ENCODE peak calls at places on chromosomes 3 and 15, in seven cellular contexts. X is dorsolateral prefrontal cortex; F is activated T-helper 1 cell treated with anti-CD3 and anti-CD28 coated beads, Interleukin-12 subunit alpha, Interleukin-12 subunit beta, Interleukin-2, Interleukin-4 antibody, amounts not matched to agents 30 ng/mL and 10 ng/mL and 1 ng/mL, durations not matched to agents 14 hours and 24 hours and 36 hours; T is ACHN; L is AG08396; J is SK-N-SH; R is Caki2. W is an unnamed sample.

GRCh38 chr3:46629571-46630517 is 17.5 kb downstream of the FAM240A start:
- DNase-seq in T (peak; percentile 78), J (peak; percentile 50), F (peak; percentile 68), R (peak; percentile 22), L (peak; percentile 87), X (peak; percentile 58), W (peak; percentile 75)

GRCh38 chr3:116340680-116341216 is 104.5 kb downstream of the LSAMP start:
- DNase-seq in R (no peak), T (no peak), F (no peak), X (no peak), J (peak; percentile 26), L (no peak), W (no peak)

GRCh38 chr3:95721938-95722337 is 1092.5 kb upstream of the EPHA6 start:
- DNase-seq in L (no peak), X (no peak), R (peak; percentile 88), J (no peak), T (peak; percentile 94), F (no peak), W (no peak)

GRCh38 chr3:86923071-86923476 is 67.9 kb downstream of the VGLL3 start:
- DNase-seq in R (no peak), X (no peak), J (no peak), T (no peak), F (no peak), L (peak; percentile 45), W (no peak)

GRCh38 chr3:195587824-195588223 is 4.1 kb upstream of the APOD start:
- DNase-seq in L (no peak), J (no peak), F (no peak), X (no peak), R (no peak), T (no peak), W (no peak)

GRCh38 chr3:187360523-187361060 is 7.6 kb upstream of the RTP4 start:
- DNase-seq in T (no peak), L (no peak), F (no peak), R (no peak), X (no peak), J (no peak), W (no peak)

GRCh38 chr3:43769097-43769470 is 78.3 kb downstream of the ABHD5 start:
- DNase-seq in X (no peak), L (no peak), T (no peak), R (no peak), F (no peak), J (no peak), W (no peak)

GRCh38 chr3:129230311-129231019 is 18.9 kb upstream of the COPG1 start:
- DNase-seq in F (peak; percentile 35), J (no peak), X (no peak), L (peak; percentile 48), T (peak; percentile 54), R (peak; percentile 71), W (peak; percentile 64)

GRCh38 chr15:32855942-32856341 is 138.1 kb downstream of the GREM1 start:
- DNase-seq in T (peak; percentile 87), J (no peak), F (no peak), R (peak; percentile 86), L (peak; percentile 64), X (no peak), W (no peak)

GRCh38 chr3:23669541-23670255 is 136.1 kb upstream of the UBE2E1 start:
- DNase-seq in T (no peak), F (no peak), J (no peak), R (no peak), L (no peak), X (no peak), W (no peak)

GRCh38 chr15:73924258-73924921 is 1.9 kb upstream of the LOXL1 start:
- DNase-seq in R (peak; percentile 48), F (no peak), L (peak; percentile 83), J (no peak), T (peak; percentile 60), X (no peak), W (peak; percentile 19)

GRCh38 chr15:94164202-94164807 is 67.1 kb upstream of the MCTP2 start:
- DNase-seq in T (peak; percentile 54), R (peak; percentile 47), F (peak; percentile 44), J (peak; percentile 60), L (peak; percentile 34), X (peak; percentile 31), W (peak; percentile 26)

GRCh38 chr3:126083511-126083912 is 412 bp downstream of the SLC41A3 start:
- DNase-seq in F (peak; percentile 28), R (no peak), L (peak; percentile 65), J (peak; percentile 88), T (peak; percentile 38), X (no peak), W (no peak)

GRCh38 chr15:31089361-31090047 is 12.0 kb downstream of the TRPM1 start:
- DNase-seq in L (no peak), R (no peak), J (no peak), X (no peak), T (no peak), F (no peak), W (no peak)

GRCh38 chr3:149967067-149967685 is 3.5 kb downstream of the PFN2 start:
- DNase-seq in T (peak; percentile 58), J (no peak), R (peak; percentile 46), X (no peak), F (no peak), L (peak; percentile 27), W (no peak)

GRCh38 chr3:48367201-48367600 is 4.8 kb upstream of the FBXW12 start:
- DNase-seq in T (no peak), L (no peak), J (peak; percentile 69), R (no peak), F (no peak), X (no peak), W (no peak)

GRCh38 chr3:129000742-129001100 is 383 bp upstream of the EFCC1 start:
- DNase-seq in F (no peak), R (no peak), L (no peak), T (no peak), X (no peak), J (no peak), W (no peak)

GRCh38 chr3:154095832-154096421 is 25.3 kb upstream of the ARHGEF26 start:
- DNase-seq in R (no peak), F (no peak), X (no peak), L (no peak), J (no peak), T (peak; percentile 26), W (no peak)

GRCh38 chr3:126360046-126360713 is 3.0 kb upstream of the KLF15 start:
- DNase-seq in X (peak; percentile 14), J (no peak), F (no peak), T (no peak), R (no peak), L (no peak), W (no peak)

GRCh38 chr15:82143390-82144047 is 97.7 kb upstream of the MEX3B start:
- DNase-seq in L (no peak), J (no peak), T (no peak), F (no peak), R (no peak), X (no peak), W (peak; percentile 26)

GRCh38 chr15:41961014-41961518 is 11.3 kb downstream of the EHD4 start:
- DNase-seq in F (no peak), L (no peak), X (no peak), J (no peak), R (peak; percentile 59), T (peak; percentile 30), W (no peak)

GRCh38 chr3:48428863-48429415 is 947 bp downstream of the PLXNB1 start:
- DNase-seq in L (no peak), F (no peak), R (peak; percentile 48), T (peak; percentile 40), J (peak; percentile 89), X (no peak), W (no peak)

GRCh38 chr3:11776346-11776745 is 70.3 kb downstream of the TAMM41 start:
- DNase-seq in T (no peak), R (no peak), F (no peak), J (no peak), L (no peak), X (no peak), W (no peak)

GRCh38 chr3:119098620-119099222 is 47.2 kb upstream of the TEX55 start:
- DNase-seq in J (peak; percentile 38), X (no peak), R (peak; percentile 8), T (peak; percentile 37), F (no peak), L (peak; percentile 28), W (no peak)

GRCh38 chr3:108334698-108335097 is 38.4 kb downstream of the HHLA2 start:
- DNase-seq in X (no peak), F (no peak), L (no peak), R (no peak), T (no peak), J (no peak), W (no peak)

GRCh38 chr3:34703058-34703457 is 904.6 kb downstream of the PDCD6IP start:
- DNase-seq in T (no peak), L (no peak), F (no peak), R (no peak), J (no peak), X (no peak), W (no peak)

GRCh38 chr3:160038862-160039562 is 50.4 kb downstream of the IL12A start:
- DNase-seq in L (peak; percentile 21), T (no peak), X (no peak), R (no peak), F (no peak), J (peak; percentile 76), W (no peak)

GRCh38 chr15:34043813-34044212 is 4.8 kb upstream of the AVEN start:
- DNase-seq in J (no peak), T (no peak), R (no peak), F (no peak), X (no peak), L (no peak), W (no peak)

GRCh38 chr3:124386006-124386405 is 344.2 kb upstream of the UMPS start:
- DNase-seq in T (no peak), J (no peak), F (no peak), X (no peak), R (no peak), L (no peak), W (no peak)

GRCh38 chr15:82891025-82891390 is 61.5 kb downstream of the HOMER2 start:
- DNase-seq in J (no peak), X (no peak), F (no peak), R (no peak), L (no peak), T (no peak), W (no peak)

W was measured in GDM1.